ENCODE peak calls at places on chromosomes 13 and 19, in five cellular contexts. W is right cardiac atrium, T is colonic mucosa, O is lower leg skin, M is stomach. S is an unnamed sample.

GRCh38 chr13:20035130-20035529 is 76.6 kb downstream of the ZMYM2 start:
- DNase-seq in M (no peak), O (no peak), W (no peak), T (no peak), S (no peak)

GRCh38 chr13:73880365-73880764 is 253.8 kb downstream of the KLF12 start:
- DNase-seq in M (no peak), O (no peak), W (no peak), T (no peak), S (no peak)

GRCh38 chr13:24038405-24038804 is 122.1 kb upstream of the SPATA13 start:
- DNase-seq in T (no peak), W (no peak), O (no peak), M (no peak), S (no peak)

GRCh38 chr19:55013596-55013995 is 24.5 kb downstream of the GP6 start:
- DNase-seq in T (no peak), W (no peak), M (no peak), O (no peak), S (no peak)

GRCh38 chr19:58294743-58295374 is 10.3 kb upstream of the ERVK3-1 start:
- DNase-seq in W (no peak), M (no peak), T (no peak), O (no peak), S (no peak)

GRCh38 chr19:40597329-40597838 is 3.8 kb upstream of the LTBP4 start:
- DNase-seq in W (no peak), O (no peak), M (no peak), T (no peak), S (no peak)

GRCh38 chr13:94300401-94300800 is 179.1 kb downstream of the DCT start:
- DNase-seq in T (no peak), W (no peak), M (no peak), O (no peak), S (no peak)

GRCh38 chr19:55069137-55069858 is 6.3 kb upstream of the RDH13 start:
- DNase-seq in W (peak), T (peak), M (peak), O (no peak), S (no peak)

GRCh38 chr19:3625996-3626472 is 556 bp downstream of the CACTIN start:
- DNase-seq in T (no peak), O (no peak), W (no peak), M (no peak), S (no peak)

GRCh38 chr19:33690461-33691427 is 69.0 kb downstream of the CHST8 start:
- DNase-seq in O (peak), M (no peak), W (no peak), T (no peak), S (no peak)

GRCh38 chr13:77521595-77522367 is 13.7 kb upstream of the SCEL start:
- DNase-seq in T (no peak), W (no peak), O (no peak), M (peak), S (no peak)

GRCh38 chr13:48564046-48564445 is 31.2 kb upstream of the RCBTB2 start:
- DNase-seq in O (no peak), T (no peak), M (no peak), W (no peak), S (no peak)

GRCh38 chr19:4362871-4363545 is 19.6 kb downstream of the MPND start:
- DNase-seq in O (peak), M (no peak), T (no peak), W (no peak), S (no peak)

GRCh38 chr13:112177459-112177858 is 110.5 kb downstream of the SOX1 start:
- DNase-seq in O (peak), M (no peak), T (no peak), W (no peak), S (no peak)

GRCh38 chr19:56253737-56254136 is 18.8 kb upstream of the EDDM13 start:
- DNase-seq in T (no peak), O (no peak), W (no peak), M (no peak), S (no peak)

GRCh38 chr19:1247747-1248453 is 483 bp upstream of the MIDN start:
- DNase-seq in O (peak), M (peak), W (peak), T (peak), S (peak)

GRCh38 chr19:54518844-54519243 is 16.2 kb downstream of the LAIR2 start:
- DNase-seq in M (no peak), W (no peak), O (no peak), T (no peak), S (no peak)

GRCh38 chr19:41705393-41706174 is 2.8 kb upstream of the CEACAM5 start:
- DNase-seq in O (peak), W (no peak), T (peak), M (no peak), S (no peak)

GRCh38 chr19:47700934-47701716 is 12.1 kb upstream of the EHD2 start:
- DNase-seq in O (no peak), W (no peak), T (no peak), M (no peak), S (no peak)

GRCh38 chr19:55172741-55173140 is 6.3 kb upstream of the DNAAF3 start:
- DNase-seq in M (no peak), O (no peak), T (no peak), W (no peak), S (no peak)

GRCh38 chr19:57282011-57282636 is 1.8 kb downstream of the ZNF460 start:
- DNase-seq in M (no peak), W (no peak), T (no peak), O (no peak), S (no peak)

GRCh38 chr19:51421229-51422052 is 4.0 kb upstream of the SIGLEC10 start:
- DNase-seq in T (no peak), W (no peak), O (no peak), M (no peak), S (no peak)

GRCh38 chr13:114015608-114016295 is 41.9 kb upstream of the C13orf46 start:
- DNase-seq in M (peak), T (peak), W (peak), O (peak), S (no peak)

GRCh38 chr13:24742294-24742693 is 21.7 kb upstream of the RNF17 start:
- DNase-seq in O (peak), T (no peak), M (no peak), W (peak), S (no peak)

GRCh38 chr19:2561895-2562294 is 86.0 kb downstream of the GADD45B start:
- DNase-seq in W (peak), O (no peak), T (no peak), M (no peak), S (no peak)

GRCh38 chr13:66875264-66875663 is 354.9 kb downstream of the PCDH9 start:
- DNase-seq in T (no peak), O (no peak), M (no peak), W (no peak), S (no peak)

GRCh38 chr13:20714563-20715339 is 11.3 kb downstream of the IL17D start:
- DNase-seq in O (no peak), W (peak), M (no peak), T (no peak), S (peak)

GRCh38 chr19:15671891-15672579 is 852 bp upstream of the CYP4F12 start:
- DNase-seq in T (no peak), O (no peak), M (no peak), W (no peak), S (no peak)

GRCh38 chr19:15675560-15675959 is 2.7 kb downstream of the CYP4F12 start:
- DNase-seq in W (no peak), O (no peak), M (no peak), T (no peak), S (no peak)

GRCh38 chr19:15673176-15673654 is 328 bp downstream of the CYP4F12 start:
- DNase-seq in O (no peak), T (peak), M (peak), W (peak), S (no peak)

GRCh38 chr19:15671237-15671636 is 1.6 kb upstream of the CYP4F12 start:
- DNase-seq in M (no peak), O (no peak), T (no peak), W (no peak), S (no peak)

GRCh38 chr19:15672580-15673175 is at the start of gene CYP4F12:
- DNase-seq in O (peak), W (peak), M (peak), T (peak), S (peak)
- H3K4me3 ChIP-seq in O (no peak), W (peak), M (peak), T (peak), S (no peak)

GRCh38 chr19:7863157-7863970 is 10.8 kb downstream of the PRR36 start:
- DNase-seq in T (no peak), W (peak), M (no peak), O (no peak), S (no peak)
- H3K4me3 ChIP-seq in T (no peak), W (no peak), M (peak), O (no peak), S (no peak)

GRCh38 chr13:36131931-36132297 is 732 bp upstream of the DCLK1 start:
- DNase-seq in O (no peak), T (peak), M (no peak), W (peak), S (peak)
- H3K4me3 ChIP-seq in O (no peak), T (no peak), M (no peak), W (no peak), S (peak)

DNA sequence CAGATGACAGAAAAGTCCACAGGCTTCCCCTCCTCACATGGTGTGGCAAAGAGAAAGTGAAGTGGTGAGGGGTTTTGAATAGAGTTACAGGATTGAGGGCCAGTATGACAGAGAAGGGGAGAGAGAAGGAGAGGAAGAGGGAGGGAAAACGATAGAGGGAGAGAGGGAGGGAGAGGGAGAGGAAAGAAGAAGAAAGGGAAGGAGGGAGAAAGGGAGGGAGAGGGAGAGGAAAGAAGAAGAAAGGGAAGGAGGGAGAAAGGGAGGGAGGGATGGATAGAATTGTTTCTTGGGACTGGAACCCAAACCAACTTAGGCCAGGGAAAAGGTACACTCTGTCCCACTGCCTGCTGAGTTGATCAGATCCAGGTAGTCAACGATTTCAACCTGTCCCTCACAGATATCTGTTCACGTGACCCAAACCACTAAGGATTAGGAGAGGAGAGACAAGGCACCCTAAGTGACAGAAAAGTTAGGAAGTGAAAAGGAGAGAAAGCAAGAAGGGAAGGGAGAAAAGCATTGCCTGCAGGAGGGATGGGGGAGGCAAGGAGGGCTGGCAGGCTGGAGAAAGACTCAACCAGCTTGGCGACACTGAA is 8.1 kb upstream of the IGFL3 start:
- DNase-seq in W (no peak), M (no peak), O (no peak), T (no peak), S (no peak)
- H3K4me3 ChIP-seq in W (no peak), M (no peak), O (no peak), T (no peak), S (no peak)

GRCh38 chr19:5827342-5827890 is 12.1 kb downstream of the FUT6 start:
- DNase-seq in T (no peak), M (no peak), O (no peak), W (no peak), S (no peak)
- H3K4me3 ChIP-seq in T (no peak), M (peak), O (peak), W (peak), S (peak)

GRCh38 chr13:30446122-30446500 is 19.6 kb downstream of the HMGB1 start:
- DNase-seq in W (no peak), T (no peak), O (no peak), M (no peak), S (no peak)
- H3K4me3 ChIP-seq in W (peak), T (peak), O (no peak), M (peak), S (peak)

S was measured in right atrium auricular region.